ENCODE peak calls at places on chromosomes 13 and 19, in nine cellular contexts. R is hepatic stellate cell; W is smooth muscle cell of the brain vasculature; G is NCI-H1436 treated with DMSO at 0.1 percent for 48 hours; I is T-cell; D is AG10803; M is effector memory CD4-positive, alpha-beta T cell; E is anterior cingulate cortex; S is IMR-90. F is an unnamed sample.
A peak's percentile ranks its signal among the peaks of the same experiment; 100 is the strongest.

GRCh38 chr13:58955546-58956385 is 1208.0 kb downstream of the DIAPH3 start:
- DNase-seq in R (no peak), W (no peak), G (no peak), I (no peak), D (no peak), M (no peak), E (no peak), S (no peak), F (no peak)

GRCh38 chr19:623974-624373 is 9.4 kb downstream of the POLRMT start:
- DNase-seq in R (no peak), W (peak; percentile 98), G (no peak), I (no peak), D (peak; percentile 41), M (no peak), E (no peak), S (peak; percentile 82), F (no peak)

GRCh38 chr19:17220207-17220758 is 5.1 kb downstream of the USE1 start:
- DNase-seq in R (peak; percentile 75), W (no peak), G (no peak), I (no peak), D (peak; percentile 72), M (no peak), E (no peak), S (peak; percentile 71), F (peak; percentile 71)

GRCh38 chr19:46919324-46919723 is 58.5 kb downstream of the ARHGAP35 start:
- DNase-seq in R (no peak), W (no peak), G (no peak), I (no peak), D (peak; percentile 53), M (no peak), E (no peak), S (peak; percentile 75), F (peak; percentile 49)

GRCh38 chr19:37361994-37362393 is 8.9 kb upstream of the ZNF527 start:
- DNase-seq in R (no peak), W (no peak), G (no peak), I (no peak), D (peak; percentile 1), M (no peak), E (no peak), S (peak; percentile 67), F (peak; percentile 9)

GRCh38 chr19:33905937-33906577 is 109.4 kb downstream of the KCTD15 start:
- DNase-seq in R (peak; percentile 40), W (no peak), G (no peak), I (no peak), D (peak; percentile 5), M (no peak), E (peak; percentile 13), S (no peak), F (peak; percentile 19)

GRCh38 chr13:40648040-40648439 is 18.4 kb downstream of the FOXO1 start:
- DNase-seq in R (no peak), W (no peak), G (no peak), I (no peak), D (no peak), M (no peak), E (no peak), S (no peak), F (no peak)

GRCh38 chr19:45348367-45349125 is 8.0 kb downstream of the KLC3 start:
- DNase-seq in R (no peak), W (no peak), G (no peak), I (no peak), D (no peak), M (no peak), E (no peak), S (no peak), F (no peak)

GRCh38 chr13:52158629-52159158 is 703 bp downstream of the NEK3 start:
- DNase-seq in R (peak; percentile 37), W (no peak), G (no peak), I (no peak), D (peak; percentile 52), M (no peak), E (no peak), S (peak; percentile 28), F (peak; percentile 48)

GRCh38 chr19:49988007-49988406 is 27.0 kb upstream of the SIGLEC11 start:
- DNase-seq in R (no peak), W (no peak), G (no peak), I (no peak), D (no peak), M (no peak), E (no peak), S (no peak), F (no peak)

F was measured in AG08395.